ENCODE peak calls at places on chromosomes 7 and 10, in four cellular contexts. G is A549, T is heart left ventricle, H is lung. J is an unnamed sample.

GRCh38 chr7:17166824-17167379 is 131.6 kb upstream of the AHR start:
- DNase-seq in T (no peak), G (no peak), H (no peak), J (no peak)

GRCh38 chr7:1093916-1094508 is 6.1 kb downstream of the GPER1 start:
- DNase-seq in H (no peak), T (no peak), G (no peak), J (no peak)

GRCh38 chr7:99554929-99555328 is 3.0 kb upstream of the FAM200A start:
- DNase-seq in H (no peak), G (no peak), T (no peak), J (no peak)

GRCh38 chr7:12647364-12648219 is 39.8 kb upstream of the ARL4A start:
- DNase-seq in H (no peak), T (no peak), G (peak; percentile 44), J (no peak)

GRCh38 chr10:62938672-62939071 is 122.5 kb upstream of the EGR2 start:
- DNase-seq in H (no peak), G (no peak), T (no peak), J (no peak)

GRCh38 chr10:63665765-63666164 is 144.6 kb downstream of the REEP3 start:
- DNase-seq in H (no peak), G (no peak), T (no peak), J (no peak)

GRCh38 chr7:140200102-140200989 is 23.6 kb upstream of the KDM7A start:
- DNase-seq in G (peak; percentile 86), H (no peak), T (peak; percentile 40), J (no peak)

GRCh38 chr10:5584895-5585516 is 60.2 kb downstream of the CALML3 start:
- DNase-seq in G (peak; percentile 67), H (peak; percentile 36), T (no peak), J (no peak)

GRCh38 chr7:91759205-91759863 is 121.2 kb downstream of the MTERF1 start:
- DNase-seq in H (peak; percentile 73), T (no peak), G (no peak), J (no peak)

GRCh38 chr10:31074357-31075065 is 42.8 kb upstream of the ZNF438 start:
- DNase-seq in G (no peak), H (no peak), T (no peak), J (no peak)

GRCh38 chr10:120746016-120746755 is 105.0 kb upstream of the WDR11 start:
- DNase-seq in G (no peak), T (no peak), H (no peak), J (no peak)

GRCh38 chr7:20514364-20514763 is 101.1 kb upstream of the ABCB5 start:
- DNase-seq in H (no peak), T (no peak), G (no peak), J (no peak)

GRCh38 chr10:69911571-69912528 is 110.1 kb downstream of the COL13A1 start:
- DNase-seq in T (no peak), H (no peak), G (no peak), J (no peak)

GRCh38 chr7:123682690-123683089 is 27.0 kb downstream of the LMOD2 start:
- DNase-seq in H (no peak), T (no peak), G (peak; percentile 19), J (no peak)

GRCh38 chr10:96789571-96790108 is 42.5 kb upstream of the LCOR start:
- DNase-seq in H (no peak), T (no peak), G (no peak), J (no peak)

GRCh38 chr10:58775960-58776574 is 263.4 kb downstream of the BICC1 start:
- DNase-seq in H (no peak), T (no peak), G (no peak), J (no peak)

GRCh38 chr10:132640326-132641125 is 102.9 kb downstream of the INPP5A start:
- DNase-seq in H (no peak), T (no peak), G (no peak), J (no peak)

GRCh38 chr7:94368371-94368791 is 26.3 kb upstream of the COL1A2 start:
- DNase-seq in G (no peak), T (no peak), H (no peak), J (no peak)

GRCh38 chr10:88196298-88196697 is 332.9 kb downstream of the PTEN start:
- DNase-seq in H (no peak), T (no peak), G (no peak), J (no peak)

GRCh38 chr10:15743443-15743842 is 23.7 kb upstream of the ITGA8 start:
- DNase-seq in H (no peak), G (no peak), T (no peak), J (no peak)

GRCh38 chr10:48482207-48482606 is 122.7 kb downstream of the ARHGAP22 start:
- DNase-seq in G (no peak), H (no peak), T (no peak), J (no peak)

GRCh38 chr7:131786204-131786603 is 229.8 kb upstream of the PODXL start:
- DNase-seq in T (no peak), G (no peak), H (no peak), J (no peak)

GRCh38 chr10:7233259-7233991 is 177.4 kb downstream of the SFMBT2 start:
- DNase-seq in T (no peak), H (peak; percentile 38), G (no peak), J (no peak)

GRCh38 chr7:106486331-106486730 is 174.6 kb downstream of the CCDC71L start:
- DNase-seq in T (no peak), H (no peak), G (no peak), J (no peak)

GRCh38 chr10:100710151-100710871 is 35.1 kb upstream of the PAX2 start:
- DNase-seq in T (no peak), G (peak; percentile 41), H (no peak), J (no peak)

GRCh38 chr10:47450442-47450841 is 33.5 kb downstream of the ANXA8 start:
- DNase-seq in G (no peak), H (no peak), T (no peak), J (no peak)

GRCh38 chr7:1953199-1954190 is 279.2 kb downstream of the MAD1L1 start:
- DNase-seq in G (no peak), T (no peak), H (no peak), J (no peak)

GRCh38 chr7:155377837-155378579 is 79.9 kb upstream of the EN2 start:
- DNase-seq in T (no peak), G (no peak), H (no peak), J (no peak)

GRCh38 chr7:17275749-17276671 is 22.4 kb upstream of the AHR start:
- DNase-seq in H (no peak), G (no peak), T (no peak), J (no peak)

GRCh38 chr7:435518-436366 is 83.9 kb downstream of the PDGFA start:
- DNase-seq in G (peak; percentile 61), T (peak; percentile 54), H (no peak), J (no peak)

GRCh38 chr7:120802751-120803150 is 55.2 kb downstream of the TSPAN12 start:
- DNase-seq in G (no peak), H (no peak), T (no peak), J (no peak)

GRCh38 chr7:43291789-43292188 is 179.3 kb downstream of the HECW1 start:
- DNase-seq in H (no peak), G (no peak), T (no peak), J (no peak)

GRCh38 chr7:43290978-43291377 is 178.5 kb downstream of the HECW1 start:
- DNase-seq in T (no peak), H (no peak), G (no peak), J (no peak)

GRCh38 chr7:43289826-43290225 is 177.4 kb downstream of the HECW1 start:
- DNase-seq in H (no peak), G (no peak), T (no peak), J (no peak)

GRCh38 chr7:43294080-43294630 is 181.7 kb downstream of the HECW1 start:
- DNase-seq in H (no peak), G (peak; percentile 21), T (no peak), J (no peak)

GRCh38 chr7:43292384-43292783 is 179.9 kb downstream of the HECW1 start:
- DNase-seq in H (no peak), T (no peak), G (no peak), J (no peak)
- H3K4me1 ChIP-seq in H (no peaks in the 10 kb centered on the region), T (no peaks in the 10 kb centered on the region), G (peaks cover 7% of the 10 kb centered on the region), J (peaks cover 9% of the 10 kb centered on the region)

GRCh38 chr7:40073239-40073638 is 61.2 kb downstream of the MPLKIP start:
- DNase-seq in T (no peak), H (no peak), G (no peak), J (no peak)

GRCh38 chr7:40072268-40072667 is 62.2 kb downstream of the MPLKIP start:
- DNase-seq in G (no peak), T (no peak), H (no peak), J (no peak)

GRCh38 chr7:40077849-40078248 is 56.6 kb downstream of the MPLKIP start:
- DNase-seq in H (no peak), T (no peak), G (no peak), J (no peak)
- H3K4me1 ChIP-seq in H (no peaks in the 10 kb centered on the region), T (no peaks in the 10 kb centered on the region), G (no peaks in the 10 kb centered on the region), J (no peaks in the 10 kb centered on the region)

GRCh38 chr10:124534231-124534798 is 72.7 kb downstream of the LHPP start:
- DNase-seq in G (no peak), H (peak; percentile 41), T (no peak), J (peak; percentile 33)

GRCh38 chr10:124533266-124533665 is 71.6 kb downstream of the LHPP start:
- DNase-seq in H (no peak), T (no peak), G (no peak), J (no peak)

GRCh38 chr10:124535731-124536495 is 74.3 kb downstream of the LHPP start:
- DNase-seq in H (no peak), G (no peak), T (no peak), J (no peak)

GRCh38 chr10:124536496-124537050 is 75.0 kb downstream of the LHPP start:
- DNase-seq in G (no peak), H (no peak), T (no peak), J (no peak)

DNA sequence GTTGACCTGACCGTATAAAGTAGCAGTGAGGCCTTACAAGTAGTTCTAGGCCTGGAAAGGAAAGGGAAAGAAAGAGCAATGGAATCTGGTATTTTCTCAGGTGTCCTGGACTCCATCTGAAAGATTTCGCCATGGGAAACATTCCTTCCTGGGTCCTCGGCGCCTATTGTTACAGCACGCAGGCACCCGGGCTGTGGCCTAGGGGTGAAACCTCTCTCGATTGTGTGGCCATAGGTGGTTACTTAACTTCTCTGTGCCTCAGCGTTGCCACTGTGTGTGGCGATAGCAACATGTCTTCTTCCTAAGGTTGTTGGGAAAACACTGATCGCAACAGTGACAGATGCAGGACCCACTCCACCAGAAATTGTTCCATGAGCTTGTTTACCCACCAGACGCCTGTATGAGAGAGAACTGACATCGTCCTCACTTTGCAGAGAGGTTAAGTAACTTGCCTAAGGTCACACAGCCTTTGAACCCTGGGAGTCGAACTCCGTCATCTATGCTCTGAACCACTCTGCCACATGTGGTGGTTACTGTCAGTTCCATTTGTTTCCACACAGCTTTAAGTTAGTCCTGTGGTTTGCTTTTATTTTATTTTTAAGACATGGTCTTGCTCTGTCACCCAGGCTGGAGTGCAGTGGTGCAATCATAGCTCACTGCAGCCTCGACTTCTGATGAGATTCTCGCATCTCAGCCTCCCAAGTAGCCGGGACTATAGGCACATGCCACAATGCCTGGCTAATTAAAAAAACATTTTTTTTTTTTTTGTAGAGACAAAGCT is 73.4 kb downstream of the LHPP start:
- DNase-seq in T (no peak), G (no peak), H (no peak), J (no peak)
- H3K4me1 ChIP-seq in T (peaks cover 8% of the 10 kb centered on the region), G (peaks cover under 1% of the 10 kb centered on the region), H (no peaks in the 10 kb centered on the region), J (peaks cover 5% of the 10 kb centered on the region)

GRCh38 chr10:71777213-71777985 is 4.1 kb upstream of the VSIR start:
- DNase-seq in G (no peak), T (no peak), H (no peak), J (no peak)

GRCh38 chr10:71774916-71775702 is 1.8 kb upstream of the VSIR start:
- DNase-seq in H (peak; percentile 69), T (peak; percentile 67), G (no peak), J (no peak)

GRCh38 chr10:71778071-71778470 is 4.8 kb upstream of the VSIR start:
- DNase-seq in G (no peak), T (no peak), H (no peak), J (no peak)

GRCh38 chr10:71779641-71780040 is 6.3 kb upstream of the VSIR start:
- DNase-seq in T (no peak), H (no peak), G (no peak), J (no peak)

GRCh38 chr10:71776528-71776927 is 3.2 kb upstream of the VSIR start:
- DNase-seq in H (no peak), G (no peak), T (peak; percentile 14), J (no peak)
- H3K4me1 ChIP-seq in H (no peaks in the 10 kb centered on the region), G (peaks cover 24% of the 10 kb centered on the region), T (peaks cover 16% of the 10 kb centered on the region), J (peaks cover 2% of the 10 kb centered on the region)